ENCODE peak calls at places on chromosomes 4 and X, in seven cellular contexts. R is A549, I is ovary, M is HCT116, D is prostate gland, Z is heart left ventricle, T is right lobe of liver. U is an unnamed sample. For H3K4me1, the result is how much of the 10 kb centered on the place peaks cover.

GRCh38 chr4:177308842-177309524 is 691 bp upstream of the NEIL3 start:
- DNase-seq in D (no peak), M (no peak), R (no peak), I (no peak), T (no peak), Z (no peak), U (no peak)

GRCh38 chr4:71355045-71355444 is 16.2 kb downstream of the SLC4A4 start:
- DNase-seq in Z (no peak), T (no peak), M (no peak), R (no peak), I (no peak), D (no peak), U (no peak)

GRCh38 chr4:157128395-157128794 is 52.4 kb downstream of the GLRB start:
- DNase-seq in D (no peak), T (no peak), Z (no peak), M (peak), I (no peak), R (peak), U (no peak)

GRCh38 chr4:48681856-48682255 is 98.2 kb downstream of the FRYL start:
- DNase-seq in T (no peak), R (peak), I (no peak), M (no peak), Z (no peak), D (no peak), U (no peak)

GRCh38 chrX:33204889-33205288 is 6.5 kb downstream of the DMD start:
- DNase-seq in Z (no peak), M (no peak), D (no peak), T (no peak), R (no peak), I (no peak), U (no peak)

GRCh38 chr4:110008540-110008939 is 95.9 kb downstream of the EGF start:
- DNase-seq in D (no peak), I (no peak), T (no peak), M (no peak), Z (no peak), R (no peak), U (no peak)

GRCh38 chr4:76622126-76622525 is 187.1 kb downstream of the SHROOM3 start:
- DNase-seq in I (no peak), Z (no peak), D (peak), M (no peak), T (no peak), R (no peak), U (no peak)

GRCh38 chr4:180665481-180665880 is 1577.7 kb upstream of the TENM3 start:
- DNase-seq in D (no peak), M (no peak), I (no peak), T (no peak), Z (no peak), R (no peak), U (no peak)

GRCh38 chr4:18422685-18423084 is 401.1 kb upstream of the LCORL start:
- DNase-seq in Z (no peak), D (no peak), R (no peak), M (no peak), T (no peak), I (no peak), U (no peak)

GRCh38 chrX:70434914-70435586 is 9.6 kb upstream of the DLG3 start:
- DNase-seq in D (no peak), M (no peak), I (peak), T (no peak), R (no peak), Z (peak), U (no peak)

DNA sequence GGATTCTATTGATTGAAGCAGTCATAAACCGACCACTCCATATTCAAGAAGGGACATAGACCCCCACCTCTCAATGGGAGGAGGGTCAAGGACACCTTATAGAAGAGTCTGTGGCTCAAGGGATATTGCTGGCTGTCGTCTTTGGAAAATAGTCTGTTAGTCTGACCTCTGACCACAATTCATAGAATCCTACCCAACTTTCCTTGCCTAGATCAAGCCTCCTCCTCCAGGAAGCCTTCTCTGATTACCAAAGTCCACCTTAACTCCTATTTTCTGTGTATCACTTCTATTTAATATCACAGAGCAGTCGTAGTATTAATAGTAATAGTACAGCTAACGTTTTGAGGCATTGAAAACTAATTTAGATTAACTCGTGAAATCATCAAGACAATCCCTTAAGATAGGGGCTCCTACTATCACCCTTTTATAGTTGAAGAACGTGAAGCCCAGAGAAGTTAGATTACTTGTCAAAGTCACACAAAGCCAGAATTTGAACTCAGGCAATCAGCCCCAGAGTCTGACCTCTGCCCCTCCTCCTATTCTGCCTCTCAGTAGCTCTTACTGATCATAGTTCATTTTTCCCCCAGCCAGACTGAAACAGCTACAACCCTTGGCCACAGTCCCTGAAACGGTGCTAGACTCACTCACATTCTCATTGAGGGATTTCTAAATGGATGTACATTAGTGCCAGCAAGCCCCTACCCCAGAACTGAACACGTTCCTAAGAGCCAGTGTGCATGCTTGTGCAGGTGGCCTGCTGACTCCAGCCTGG is 636.6 kb downstream of the MID1IP1 start:
- DNase-seq in Z (no peak), D (no peak), I (no peak), R (no peak), M (no peak), T (no peak), U (no peak)
- H3K4me1 ChIP-seq in Z (under half), D (under half), I (under half), R (under half), M (under half), T (under half), U (under half)

DNA sequence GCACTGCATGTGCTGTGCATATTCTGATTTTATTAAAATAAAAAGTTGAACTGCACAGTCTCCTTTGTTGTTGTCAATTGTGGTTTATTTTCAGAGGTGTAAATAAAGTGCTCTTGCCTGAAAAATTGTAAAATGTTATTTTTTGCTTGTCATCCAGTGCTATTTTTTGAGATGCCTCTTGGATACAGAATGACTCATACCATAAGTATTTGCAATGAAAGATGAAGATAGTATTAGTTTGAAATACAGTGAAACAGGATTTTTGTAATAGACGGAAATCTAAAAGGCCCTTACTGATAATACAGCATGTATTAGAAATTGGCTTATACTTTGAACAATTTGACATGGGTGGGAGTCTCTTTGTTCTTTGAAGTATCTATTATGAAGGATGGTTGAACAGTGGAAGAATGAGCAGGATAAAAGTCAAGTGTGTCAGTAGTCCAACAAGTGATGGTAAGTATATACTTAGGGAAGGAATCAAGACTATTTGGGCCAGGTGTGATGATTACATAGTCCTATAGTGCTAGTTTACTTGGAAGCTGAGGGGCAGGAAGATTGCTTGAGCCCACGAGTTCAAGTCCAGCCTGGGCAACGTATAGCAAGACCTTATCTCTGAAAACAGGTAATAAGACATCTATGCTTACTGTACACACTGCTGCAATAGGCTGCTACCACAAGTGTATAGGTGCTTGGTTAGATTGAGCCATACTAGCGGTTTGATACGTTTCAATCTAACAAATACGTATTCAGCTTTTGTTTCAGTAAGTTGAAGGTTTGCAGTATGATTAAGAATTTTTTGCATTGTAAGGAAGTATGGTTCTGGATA is 16.4 kb downstream of the DDX3X start:
- DNase-seq in M (no peak), T (no peak), D (no peak), I (no peak), R (peak), Z (no peak), U (no peak)
- TF ChIP-seq POLR2A in M (no peak), T (no peak), D (no peak), I (no peak), R (no peak), Z (no peak), U (no peak)

GRCh38 chr4:1245481-1246051 is 3.4 kb downstream of the CTBP1 start:
- DNase-seq in T (no peak), M (no peak), I (peak), R (no peak), D (no peak), Z (peak), U (no peak)
- H3K4me1 ChIP-seq in T (half or more), M (under half), I (under half), R (under half), D (half or more), Z (half or more), U (under half)

DNA sequence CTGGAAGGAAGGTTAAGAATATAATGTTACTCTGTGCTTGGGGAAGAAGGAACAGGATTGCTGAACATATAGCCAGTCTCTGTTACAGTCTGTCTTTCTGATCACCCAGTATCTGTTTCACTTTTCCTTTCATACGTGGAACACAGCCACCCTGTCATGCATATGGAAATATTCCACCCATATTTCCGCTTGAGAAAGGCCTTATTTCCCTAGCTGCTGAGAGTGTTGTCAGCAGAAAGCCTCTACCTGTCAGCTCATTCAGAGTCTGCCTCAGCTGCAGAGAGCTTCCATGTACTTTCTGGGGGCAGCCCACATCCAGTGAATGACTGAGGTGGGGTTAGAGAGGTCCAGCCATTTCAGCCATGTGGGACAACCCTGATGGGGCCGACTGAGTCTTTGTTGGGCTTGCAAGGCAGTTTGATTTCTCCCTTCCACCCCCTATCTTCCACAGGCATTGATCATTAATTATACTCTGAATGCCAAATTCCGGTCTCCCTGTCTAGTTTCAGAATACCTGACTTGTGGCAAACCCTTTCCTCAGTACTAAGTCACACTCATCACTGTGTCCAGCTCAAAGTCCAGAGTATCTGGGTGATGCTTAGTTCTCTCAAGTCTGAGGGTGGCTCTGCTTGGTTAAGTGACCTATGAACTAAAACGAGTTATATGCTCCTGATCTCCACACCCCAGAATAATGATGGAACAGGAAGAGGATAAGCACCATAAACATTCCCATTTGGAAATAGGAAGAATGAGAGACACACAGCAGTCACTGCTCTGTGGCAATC is 6.6 kb downstream of the SMIM9 start:
- DNase-seq in I (no peak), M (no peak), T (no peak), Z (no peak), D (no peak), R (no peak), U (no peak)
- TF ChIP-seq POLR2A in I (no peak), M (no peak), T (no peak), Z (no peak), D (no peak), R (no peak), U (no peak)

GRCh38 chrX:154304901-154305300 is 9.3 kb downstream of the TKTL1 start:
- DNase-seq in M (no peak), D (no peak), R (no peak), Z (no peak), T (no peak), I (no peak), U (no peak)
- H3K4me1 ChIP-seq in M (under half), D (under half), R (under half), Z (under half), T (under half), I (under half), U (under half)

GRCh38 chrX:1591102-1591862 is at the start of gene AKAP17A:
- DNase-seq in Z (peak), M (peak), D (peak), T (peak), R (peak), I (peak), U (peak)
- TF ChIP-seq POLR2A in Z (peak), M (no peak), D (peak), T (peak), R (no peak), I (peak), U (no peak)

GRCh38 chr4:145735777-145736176 is 55.8 kb downstream of the C4orf51 start:
- DNase-seq in D (no peak), M (no peak), I (no peak), T (no peak), Z (no peak), R (no peak), U (no peak)

GRCh38 chr4:145736241-145736831 is 56.4 kb downstream of the C4orf51 start:
- DNase-seq in Z (no peak), T (peak), I (peak), R (peak), M (no peak), D (peak), U (peak)

GRCh38 chr4:145734051-145734450 is 54.1 kb downstream of the C4orf51 start:
- DNase-seq in I (no peak), D (no peak), M (no peak), Z (no peak), R (no peak), T (no peak), U (no peak)

GRCh38 chr4:145734576-145735329 is 54.8 kb downstream of the C4orf51 start:
- DNase-seq in R (peak), D (peak), Z (no peak), T (no peak), I (peak), M (no peak), U (peak)

GRCh38 chr4:145735330-145735638 is 55.3 kb downstream of the C4orf51 start:
- DNase-seq in Z (no peak), M (no peak), I (no peak), D (peak), R (peak), T (no peak), U (no peak)
- H3K4me1 ChIP-seq in Z (under half), M (under half), I (under half), D (under half), R (half or more), T (under half), U (under half)